ENCODE peak calls at places on chromosomes 2 and 18, in four cellular contexts. Y is activated T-cell treated with anti-CD3 and anti-CD28 coated beads for 48 hours, E is T-helper 9 cell, A is Ammon's horn. N is an unnamed sample.

GRCh38 chr2:57906152-57906732 is 140.4 kb upstream of the VRK2 start:
- DNase-seq in A (peak), E (no peak), Y (no peak), N (peak)

GRCh38 chr2:50492452-50492851 is 539.5 kb downstream of the NRXN1 start:
- DNase-seq in A (peak), Y (no peak), E (no peak), N (peak)

GRCh38 chr18:28176674-28176932 is 327 bp downstream of the CDH2 start:
- DNase-seq in Y (no peak), A (no peak), E (no peak), N (no peak)

GRCh38 chr2:194104687-194105086 is 1552.3 kb upstream of the SLC39A10 start:
- DNase-seq in Y (no peak), E (no peak), A (peak), N (peak)

GRCh38 chr2:60553496-60553991 is at the start of gene BCL11A:
- DNase-seq in E (no peak), A (peak), Y (no peak), N (peak)

GRCh38 chr2:44200011-44200410 is 31.3 kb downstream of the PPM1B start:
- DNase-seq in E (no peak), Y (no peak), A (no peak), N (no peak)

GRCh38 chr2:85213893-85214512 is 80.8 kb downstream of the TCF7L1 start:
- DNase-seq in A (no peak), E (no peak), Y (no peak), N (no peak)

GRCh38 chr2:32770360-32770759 is 142.5 kb downstream of the TTC27 start:
- DNase-seq in E (no peak), A (no peak), Y (no peak), N (no peak)

GRCh38 chr18:36808681-36809080 is 20.1 kb downstream of the TPGS2 start:
- DNase-seq in E (no peak), Y (no peak), A (no peak), N (peak)

GRCh38 chr18:76348267-76349066 is 146.6 kb downstream of the ZNF516 start:
- DNase-seq in Y (no peak), A (peak), E (no peak), N (no peak)

GRCh38 chr18:68660355-68661183 is 54.3 kb downstream of the TMX3 start:
- DNase-seq in E (no peak), Y (no peak), A (peak), N (peak)

GRCh38 chr2:85709385-85709784 is 15.2 kb downstream of the GNLY start:
- DNase-seq in Y (no peak), E (no peak), A (peak), N (peak)

GRCh38 chr2:239540174-239540573 is 139.4 kb upstream of the HDAC4 start:
- DNase-seq in Y (no peak), E (no peak), A (no peak), N (no peak)

GRCh38 chr2:144431384-144431783 is 88.5 kb downstream of the ZEB2 start:
- DNase-seq in Y (no peak), E (no peak), A (no peak), N (no peak)

GRCh38 chr18:41226186-41226585 is 728.8 kb upstream of the PIK3C3 start:
- DNase-seq in Y (no peak), E (no peak), A (no peak), N (peak)

GRCh38 chr2:181106229-181106628 is 125.8 kb downstream of the UBE2E3 start:
- DNase-seq in E (no peak), Y (no peak), A (peak), N (peak)

GRCh38 chr2:176099159-176099736 is 347 bp upstream of the HOXD12 start:
- DNase-seq in Y (no peak), A (no peak), E (no peak), N (no peak)

GRCh38 chr2:241686649-241687425 is at the start of gene DTYMK:
- DNase-seq in Y (peak), A (peak), E (peak), N (peak)

GRCh38 chr2:30282721-30283120 is 51.4 kb downstream of the LBH start:
- DNase-seq in E (no peak), A (no peak), Y (no peak), N (no peak)

GRCh38 chr2:30382995-30383394 is 64.1 kb upstream of the LCLAT1 start:
- DNase-seq in Y (no peak), E (no peak), A (peak), N (no peak)

N was measured in adipocyte.